ENCODE peak calls at places on chromosome 21, in seven cellular contexts. Y is lower lobe of right lung; I is NT2/D1; Q is suprapubic skin; P is breast epithelium; D is SJSA1; N is CD8-positive, alpha-beta memory T cell. B is an unnamed sample. For H3K4me1, H3K36me3 and H3K9me3, the result is how much of the 10 kb centered on the place peaks cover.

GRCh38 chr21:42695324-42696025 is 42.1 kb downstream of the PDE9A start:
- DNase-seq in D (no peak), Y (no peak), I (no peak), P (no peak), Q (no peak), N (no peak), B (no peak)

GRCh38 chr21:36663033-36663855 is 35.7 kb upstream of the SIM2 start:
- DNase-seq in D (no peak), Y (no peak), Q (no peak), N (no peak), I (no peak), P (no peak), B (no peak)

GRCh38 chr21:26405071-26405470 is 168.0 kb downstream of the CYYR1 start:
- DNase-seq in Q (no peak), I (no peak), Y (no peak), N (no peak), D (no peak), P (no peak), B (no peak)

GRCh38 chr21:14119038-14119437 is 91.7 kb downstream of the LIPI start:
- DNase-seq in P (no peak), N (no peak), I (no peak), D (no peak), Y (no peak), Q (no peak), B (no peak)

GRCh38 chr21:42003051-42003461 is 7.1 kb downstream of the ZBTB21 start:
- DNase-seq in Q (no peak), P (no peak), D (no peak), N (no peak), I (no peak), Y (no peak), B (no peak)

GRCh38 chr21:42515708-42516502 is 2.3 kb downstream of the SLC37A1 start:
- DNase-seq in Y (peak), P (peak), Q (no peak), N (no peak), I (no peak), D (no peak), B (no peak)

GRCh38 chr21:41816583-41817165 is 49.8 kb upstream of the RIPK4 start:
- DNase-seq in I (peak), Y (no peak), D (peak), P (peak), N (peak), Q (peak), B (peak)

GRCh38 chr21:42570841-42571387 is 57.3 kb downstream of the SLC37A1 start:
- DNase-seq in Q (peak), Y (peak), P (peak), N (no peak), D (no peak), I (no peak), B (peak)

GRCh38 chr21:41950941-41951408 is 2.8 kb downstream of the C2CD2 start:
- DNase-seq in I (peak), Q (no peak), D (no peak), P (no peak), Y (no peak), N (no peak), B (peak)

GRCh38 chr21:17264182-17264581 is 248.7 kb upstream of the CXADR start:
- DNase-seq in Q (no peak), D (no peak), I (no peak), Y (no peak), N (no peak), P (no peak), B (no peak)

GRCh38 chr21:41926068-41926806 is 27.6 kb downstream of the C2CD2 start:
- DNase-seq in P (no peak), I (peak), D (peak), Y (no peak), N (no peak), Q (no peak), B (no peak)

GRCh38 chr21:35370071-35370470 is 321.0 kb upstream of the RUNX1 start:
- DNase-seq in D (no peak), I (no peak), P (no peak), Y (no peak), Q (no peak), N (no peak), B (no peak)

GRCh38 chr21:21730524-21730923 is 732.3 kb downstream of the NCAM2 start:
- DNase-seq in N (no peak), Y (no peak), Q (no peak), P (no peak), I (no peak), D (no peak), B (no peak)

GRCh38 chr21:26758083-26758861 is 86.9 kb downstream of the ADAMTS1 start:
- DNase-seq in D (no peak), Q (no peak), Y (no peak), N (no peak), P (no peak), I (no peak), B (no peak)

GRCh38 chr21:37367758-37368535 is 1.4 kb downstream of the DYRK1A start:
- DNase-seq in Y (peak), Q (peak), N (peak), P (no peak), D (peak), I (no peak), B (peak)

GRCh38 chr21:14603202-14603601 is 57.1 kb upstream of the SAMSN1 start:
- DNase-seq in Y (no peak), P (no peak), N (no peak), I (no peak), D (no peak), Q (no peak), B (no peak)

GRCh38 chr21:25997788-25998611 is 172.6 kb downstream of the APP start:
- DNase-seq in N (no peak), Y (no peak), D (no peak), I (peak), P (peak), Q (no peak), B (peak)

GRCh38 chr21:33966324-33966949 is 50.8 kb upstream of the ATP5PO start:
- DNase-seq in Y (no peak), N (no peak), Q (no peak), P (no peak), D (no peak), I (no peak), B (no peak)

GRCh38 chr21:42010507-42011493 is 640 bp upstream of the ZBTB21 start:
- DNase-seq in Y (peak), Q (peak), D (peak), I (no peak), N (no peak), P (peak), B (peak)

GRCh38 chr21:32253215-32253641 is 25.6 kb downstream of the MIS18A start:
- DNase-seq in D (no peak), P (no peak), N (no peak), Y (no peak), I (no peak), Q (no peak), B (no peak)

GRCh38 chr21:41635874-41636273 is 127.9 kb upstream of the TMPRSS2 start:
- DNase-seq in D (no peak), N (no peak), P (no peak), I (no peak), Q (no peak), Y (no peak), B (no peak)

GRCh38 chr21:38249256-38249655 is 7.5 kb upstream of the KCNJ15 start:
- DNase-seq in D (no peak), Q (no peak), I (no peak), P (no peak), N (no peak), Y (no peak), B (no peak)

GRCh38 chr21:34865922-34866271 is 183.2 kb downstream of the RUNX1 start:
- DNase-seq in I (peak), Y (no peak), P (no peak), N (no peak), Q (no peak), D (peak), B (peak)

GRCh38 chr21:38250991-38251418 is 5.8 kb upstream of the KCNJ15 start:
- DNase-seq in N (no peak), Q (no peak), Y (no peak), D (no peak), I (no peak), P (no peak), B (no peak)

GRCh38 chr21:42025392-42026071 is 15.4 kb upstream of the ZBTB21 start:
- DNase-seq in Q (no peak), N (no peak), D (peak), Y (peak), I (no peak), P (no peak), B (no peak)

GRCh38 chr21:16573581-16573980 is 843.8 kb downstream of the USP25 start:
- DNase-seq in P (no peak), Q (no peak), Y (no peak), I (no peak), N (no peak), D (peak), B (no peak)

GRCh38 chr21:32392299-32392879 is 423 bp downstream of the URB1 start:
- DNase-seq in D (no peak), Y (no peak), Q (no peak), N (no peak), I (no peak), P (no peak), B (no peak)

GRCh38 chr21:36428789-36429671 is 43.8 kb downstream of the CHAF1B start:
- DNase-seq in N (no peak), Q (no peak), D (no peak), Y (no peak), I (no peak), P (no peak), B (no peak)

GRCh38 chr21:35578831-35579470 is 481.4 kb downstream of the SETD4 start:
- DNase-seq in P (no peak), I (no peak), D (no peak), N (no peak), Q (no peak), Y (no peak), B (no peak)

GRCh38 chr21:15483138-15483780 is 246.5 kb upstream of the USP25 start:
- DNase-seq in Q (peak), I (peak), Y (peak), D (peak), N (peak), P (peak), B (peak)

GRCh38 chr21:41953831-41954653 is at the start of gene C2CD2:
- DNase-seq in Q (no peak), P (no peak), Y (peak), N (no peak), I (peak), D (peak), B (peak)

GRCh38 chr21:43370091-43370658 is 56.8 kb downstream of the SIK1 start:
- DNase-seq in Y (no peak), P (no peak), I (no peak), Q (no peak), D (no peak), N (no peak), B (no peak)

GRCh38 chr21:44971672-44971995 is 31.8 kb downstream of the SLX9 start:
- DNase-seq in P (no peak), Y (no peak), D (no peak), Q (no peak), N (no peak), I (no peak), B (no peak)
- H3K4me1 ChIP-seq in P (under half), Y (under half), D (under half), Q (under half), N (under half), I (half or more), B (under half)

DNA sequence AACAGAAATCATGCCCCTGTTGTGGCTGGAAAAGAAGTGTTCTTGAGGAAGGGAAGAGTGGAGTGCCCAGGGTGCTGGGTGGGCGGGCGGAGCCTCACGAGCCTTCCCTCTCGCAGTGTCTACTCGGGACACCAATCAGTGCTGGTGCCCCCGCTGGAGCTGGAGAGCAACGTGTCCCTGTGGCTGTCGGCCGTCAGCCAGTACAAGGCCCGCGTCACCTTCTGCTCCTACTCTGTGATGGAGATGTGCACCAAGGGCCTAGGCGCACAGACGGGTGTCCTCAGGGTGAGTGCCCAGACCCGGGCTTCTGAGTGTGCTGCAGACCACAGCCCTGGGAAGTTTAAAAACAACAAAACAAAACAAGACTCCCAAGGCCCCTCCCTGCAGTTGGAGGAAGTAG is 47.4 kb downstream of the S100B start:
- DNase-seq in Y (peak), D (no peak), I (no peak), Q (no peak), N (no peak), P (no peak), B (no peak)
- H3K36me3 ChIP-seq in Y (half or more), D (half or more), I (half or more), Q (half or more), N (under half), P (under half), B (under half)

GRCh38 chr21:31038376-31038775 is at the start of gene KRTAP19-8:
- DNase-seq in N (no peak), D (no peak), Q (no peak), Y (no peak), P (no peak), I (no peak), B (no peak)
- H3K9me3 ChIP-seq in N (under half), D (under half), Q (under half), Y (under half), P (under half), I (under half), B (under half)

GRCh38 chr21:29307718-29308455 is 9.2 kb downstream of the BACH1 start:
- DNase-seq in Q (no peak), P (no peak), D (no peak), Y (no peak), I (no peak), N (no peak), B (no peak)
- H3K4me1 ChIP-seq in Q (under half), P (under half), D (under half), Y (half or more), I (under half), N (under half), B (under half)

GRCh38 chr21:46159841-46160562 is 4.6 kb upstream of the FTCD start:
- DNase-seq in P (no peak), Y (peak), N (no peak), I (no peak), Q (peak), D (no peak), B (no peak)
- H3K36me3 ChIP-seq in P (under half), Y (under half), N (under half), I (under half), Q (under half), D (under half), B (under half)

GRCh38 chr21:40210251-40210650 is 343.0 kb downstream of the PCP4 start:
- DNase-seq in I (no peak), Q (no peak), P (no peak), Y (no peak), D (no peak), N (no peak), B (no peak)

GRCh38 chr21:40215941-40216340 is 348.7 kb downstream of the PCP4 start:
- DNase-seq in N (no peak), D (no peak), I (no peak), Y (no peak), Q (no peak), P (peak), B (no peak)
- H3K9me3 ChIP-seq in N (under half), D (under half), I (under half), Y (under half), Q (under half), P (under half), B (under half)

GRCh38 chr21:45356653-45357435 is 48.1 kb upstream of the COL18A1 start:
- DNase-seq in N (no peak), Q (no peak), I (no peak), D (no peak), Y (peak), P (no peak), B (no peak)
- H3K4me1 ChIP-seq in N (under half), Q (under half), I (under half), D (under half), Y (under half), P (under half), B (under half)